ENCODE peak calls at places on chromosomes 6 and 20, in nine cellular contexts. Y, N, L, H, W, O, C, G and K are unnamed samples.

GRCh38 chr6:15430947-15431405 is 185.1 kb downstream of the JARID2 start:
- DNase-seq in Y (no peak), N (no peak), L (no peak), H (no peak), W (no peak), O (no peak), C (no peak), G (no peak), K (no peak)

GRCh38 chr6:118719351-118720124 is 68.1 kb upstream of the CEP85L start:
- DNase-seq in Y (peak), N (no peak), L (no peak), H (no peak), W (peak), O (peak), C (peak), G (peak), K (no peak)

GRCh38 chr6:139872635-139873034 is 498.2 kb upstream of the CITED2 start:
- DNase-seq in Y (no peak), N (no peak), L (no peak), H (no peak), W (no peak), O (no peak), C (no peak), G (no peak), K (no peak)

GRCh38 chr6:135568366-135568765 is 70.8 kb upstream of the AHI1 start:
- DNase-seq in Y (peak), N (peak), L (no peak), H (no peak), W (no peak), O (peak), C (no peak), G (no peak), K (peak)

GRCh38 chr20:37886851-37887297 is 16.1 kb upstream of the VSTM2L start:
- DNase-seq in Y (no peak), N (no peak), L (no peak), H (no peak), W (no peak), O (no peak), C (no peak), G (peak), K (no peak)

GRCh38 chr20:46214831-46215488 is 93.3 kb downstream of the CDH22 start:
- DNase-seq in Y (no peak), N (no peak), L (no peak), H (no peak), W (no peak), O (no peak), C (no peak), G (no peak), K (no peak)

GRCh38 chr6:20542927-20543602 is 8.8 kb downstream of the CDKAL1 start:
- DNase-seq in Y (no peak), N (peak), L (no peak), H (no peak), W (no peak), O (no peak), C (no peak), G (no peak), K (no peak)

GRCh38 chr6:44497807-44498206 is 110.3 kb downstream of the CDC5L start:
- DNase-seq in Y (no peak), N (no peak), L (no peak), H (no peak), W (no peak), O (no peak), C (no peak), G (no peak), K (no peak)

GRCh38 chr20:48659888-48660287 is 167.9 kb downstream of the PREX1 start:
- DNase-seq in Y (no peak), N (no peak), L (no peak), H (peak), W (no peak), O (no peak), C (no peak), G (no peak), K (peak)

GRCh38 chr6:147467891-147468290 is 40.6 kb upstream of the SAMD5 start:
- DNase-seq in Y (no peak), N (no peak), L (no peak), H (no peak), W (no peak), O (no peak), C (no peak), G (no peak), K (no peak)

GRCh38 chr6:28884423-28885148 is 39.2 kb downstream of the TRIM27 start:
- DNase-seq in Y (peak), N (no peak), L (no peak), H (no peak), W (peak), O (peak), C (no peak), G (no peak), K (no peak)

GRCh38 chr6:28888097-28888496 is 35.7 kb downstream of the TRIM27 start:
- DNase-seq in Y (no peak), N (no peak), L (no peak), H (no peak), W (no peak), O (no peak), C (no peak), G (no peak), K (no peak)

GRCh38 chr6:28880519-28880893 is 43.3 kb downstream of the TRIM27 start:
- DNase-seq in Y (no peak), N (no peak), L (no peak), H (no peak), W (no peak), O (no peak), C (no peak), G (no peak), K (no peak)

GRCh38 chr6:28880894-28881780 is 42.6 kb downstream of the TRIM27 start:
- DNase-seq in Y (peak), N (peak), L (peak), H (peak), W (peak), O (peak), C (peak), G (no peak), K (peak)

GRCh38 chr6:28885149-28885738 is 38.5 kb downstream of the TRIM27 start:
- DNase-seq in Y (no peak), N (no peak), L (no peak), H (no peak), W (no peak), O (no peak), C (no peak), G (no peak), K (no peak)
- H3K27ac ChIP-seq in Y (no peak), N (no peak), L (no peak), H (no peak), W (peak), O (no peak), C (no peak), G (peak), K (no peak)

DNA sequence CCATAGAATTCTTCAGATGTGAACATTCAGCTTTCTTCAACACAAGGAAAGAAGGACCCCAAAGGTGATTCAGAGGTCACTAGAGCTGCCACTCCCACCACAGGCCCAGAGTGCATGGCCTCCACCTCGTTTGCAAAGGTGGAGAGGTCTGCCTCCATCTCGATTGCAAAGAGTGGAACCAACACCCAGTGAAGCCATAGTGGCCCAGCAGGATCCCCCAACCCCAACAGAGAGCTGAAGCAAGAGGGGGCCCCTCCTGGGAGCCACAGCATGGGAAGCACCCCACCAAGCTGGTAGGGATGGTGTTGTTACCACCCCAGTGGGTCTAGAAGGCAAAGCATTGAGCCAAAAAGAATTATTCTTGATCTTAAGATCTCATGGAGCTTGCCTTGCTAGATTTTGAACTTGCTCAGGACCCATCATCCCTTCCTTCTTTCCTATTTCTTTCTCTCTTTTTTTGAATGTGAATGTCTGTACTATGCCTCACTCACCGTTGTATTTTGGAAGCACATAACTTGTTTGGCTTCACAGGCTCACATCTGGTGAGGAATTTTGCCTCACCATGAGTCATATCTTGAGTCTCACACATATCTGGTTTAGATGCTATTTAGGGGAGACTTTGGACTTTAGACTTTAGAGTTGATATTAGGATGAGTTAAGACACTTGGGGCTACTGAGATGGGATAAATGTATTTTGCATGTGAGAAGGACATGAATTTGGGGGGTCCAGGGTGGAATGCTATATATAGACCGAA is 119.2 kb downstream of the ANKRD60 start:
- DNase-seq in Y (no peak), N (peak), L (no peak), H (no peak), W (no peak), O (no peak), C (no peak), G (no peak), K (no peak)
- H3K27ac ChIP-seq in Y (no peak), N (peak), L (no peak), H (no peak), W (no peak), O (no peak), C (no peak), G (no peak), K (no peak)

GRCh38 chr6:111403388-111403787 is 79.6 kb downstream of the REV3L start:
- DNase-seq in Y (no peak), N (no peak), L (no peak), H (no peak), W (no peak), O (no peak), C (no peak), G (no peak), K (no peak)

DNA sequence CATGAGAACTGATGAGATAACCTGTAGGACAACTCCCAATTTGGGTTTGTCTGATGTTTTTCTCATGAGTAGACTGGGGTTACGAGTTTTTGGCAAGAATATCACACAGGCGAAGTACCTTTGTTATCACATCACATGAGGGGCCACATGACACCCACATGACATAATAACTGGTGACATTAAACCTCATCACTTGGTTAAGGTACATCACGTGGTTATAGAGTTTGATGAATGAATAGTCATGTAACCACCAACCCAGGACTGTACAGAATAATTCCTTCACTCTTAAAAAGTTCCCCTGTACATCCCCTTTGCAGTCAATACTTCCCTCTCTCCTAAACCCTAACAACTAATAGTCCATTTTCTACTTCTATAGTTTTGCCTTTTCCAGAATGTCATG is 83.4 kb downstream of the REV3L start:
- DNase-seq in Y (no peak), N (no peak), L (no peak), H (no peak), W (no peak), O (no peak), C (no peak), G (no peak), K (no peak)
- H3K27ac ChIP-seq in Y (no peak), N (no peak), L (no peak), H (no peak), W (no peak), O (no peak), C (no peak), G (no peak), K (no peak)

GRCh38 chr6:85449388-85449817 is 480 bp upstream of the NT5E start:
- DNase-seq in Y (peak), N (peak), L (no peak), H (no peak), W (peak), O (peak), C (no peak), G (peak), K (no peak)
- H3K27ac ChIP-seq in Y (peak), N (peak), L (no peak), H (peak), W (no peak), O (peak), C (no peak), G (peak), K (peak)

GRCh38 chr6:53188840-53189232 is 40.2 kb upstream of the GCM1 start:
- DNase-seq in Y (no peak), N (no peak), L (no peak), H (no peak), W (no peak), O (no peak), C (no peak), G (no peak), K (no peak)
- H3K27ac ChIP-seq in Y (no peak), N (no peak), L (no peak), H (no peak), W (peak), O (no peak), C (no peak), G (peak), K (no peak)

GRCh38 chr20:36548704-36549627 is 7.6 kb downstream of the MYL9 start:
- DNase-seq in Y (no peak), N (no peak), L (no peak), H (no peak), W (no peak), O (no peak), C (no peak), G (peak), K (no peak)
- H3K27ac ChIP-seq in Y (no peak), N (no peak), L (no peak), H (no peak), W (no peak), O (no peak), C (no peak), G (no peak), K (no peak)

GRCh38 chr6:26304213-26305096 is 60.5 kb upstream of the BTN3A2 start:
- DNase-seq in Y (peak), N (peak), L (no peak), H (no peak), W (no peak), O (peak), C (peak), G (no peak), K (no peak)
- H3K27ac ChIP-seq in Y (peak), N (peak), L (peak), H (peak), W (no peak), O (peak), C (peak), G (peak), K (peak)